ENCODE peak calls at places on chromosome 5, in nine cellular contexts. U is GM04503; C is heart right ventricle; A is CD8-positive, alpha-beta memory T cell; Q is AG08396; V is cardiac septum; L is LoVo; N is AG20443; J is C1 segment of cervical spinal cord. M is an unnamed sample.

GRCh38 chr5:31355337-31355736 is 161.9 kb downstream of the CDH6 start:
- DNase-seq in U (no peak), C (no peak), A (no peak), Q (no peak), V (no peak), L (peak), N (no peak), J (no peak), M (no peak)

GRCh38 chr5:65255294-65255693 is 226.4 kb downstream of the ADAMTS6 start:
- DNase-seq in U (no peak), C (no peak), A (no peak), Q (no peak), V (no peak), L (no peak), N (no peak), J (no peak), M (no peak)

GRCh38 chr5:23466401-23466886 is 41.0 kb upstream of the PRDM9 start:
- DNase-seq in U (no peak), C (no peak), A (no peak), Q (no peak), V (no peak), L (peak), N (no peak), J (no peak), M (no peak)

GRCh38 chr5:59380350-59380951 is 513.1 kb downstream of the PDE4D start:
- DNase-seq in U (peak), C (no peak), A (peak), Q (peak), V (no peak), L (peak), N (peak), J (no peak), M (no peak)

GRCh38 chr5:96245401-96246091 is 187.5 kb downstream of the PCSK1 start:
- DNase-seq in U (no peak), C (no peak), A (no peak), Q (no peak), V (no peak), L (no peak), N (no peak), J (no peak), M (no peak)

GRCh38 chr5:133697536-133698258 is 85.4 kb upstream of the FSTL4 start:
- DNase-seq in U (no peak), C (no peak), A (no peak), Q (no peak), V (no peak), L (no peak), N (no peak), J (no peak), M (no peak)

GRCh38 chr5:122492675-122493074 is 180.6 kb downstream of the SNCAIP start:
- DNase-seq in U (no peak), C (no peak), A (no peak), Q (no peak), V (no peak), L (no peak), N (no peak), J (no peak), M (no peak)

GRCh38 chr5:171827162-171827561 is 41.5 kb downstream of the SMIM23 start:
- DNase-seq in U (no peak), C (no peak), A (no peak), Q (no peak), V (no peak), L (no peak), N (no peak), J (no peak), M (no peak)

GRCh38 chr5:57432876-57433275 is 49.7 kb downstream of the ACTBL2 start:
- DNase-seq in U (no peak), C (no peak), A (no peak), Q (no peak), V (no peak), L (no peak), N (no peak), J (no peak), M (no peak)

GRCh38 chr5:56837386-56837785 is 22.0 kb downstream of the MAP3K1 start:
- DNase-seq in U (no peak), C (no peak), A (no peak), Q (no peak), V (no peak), L (no peak), N (no peak), J (no peak), M (no peak)

GRCh38 chr5:65722575-65723424 is 795 bp downstream of the NLN start:
- DNase-seq in U (no peak), C (no peak), A (peak), Q (peak), V (no peak), L (peak), N (peak), J (peak), M (no peak)

GRCh38 chr5:80054682-80055081 is 19.5 kb downstream of the THBS4 start:
- DNase-seq in U (no peak), C (no peak), A (no peak), Q (peak), V (no peak), L (no peak), N (no peak), J (no peak), M (no peak)

GRCh38 chr5:14219800-14220512 is 76.8 kb downstream of the TRIO start:
- DNase-seq in U (no peak), C (no peak), A (no peak), Q (no peak), V (no peak), L (no peak), N (no peak), J (no peak), M (no peak)

GRCh38 chr5:153619706-153620105 is 129.2 kb downstream of the GRIA1 start:
- DNase-seq in U (no peak), C (no peak), A (no peak), Q (no peak), V (no peak), L (no peak), N (no peak), J (no peak), M (no peak)

GRCh38 chr5:90792725-90793124 is 234.1 kb downstream of the ADGRV1 start:
- DNase-seq in U (no peak), C (no peak), A (no peak), Q (peak), V (no peak), L (no peak), N (no peak), J (no peak), M (no peak)

GRCh38 chr5:172984244-172984953 is 828 bp downstream of the ATP6V0E1 start:
- DNase-seq in U (peak), C (peak), A (peak), Q (peak), V (peak), L (peak), N (peak), J (peak), M (peak)

GRCh38 chr5:156148307-156148706 is 178.7 kb upstream of the SGCD start:
- DNase-seq in U (no peak), C (no peak), A (no peak), Q (no peak), V (no peak), L (no peak), N (no peak), J (no peak), M (no peak)

GRCh38 chr5:5826911-5827310 is 404.4 kb downstream of the ICE1 start:
- DNase-seq in U (peak), C (no peak), A (no peak), Q (peak), V (no peak), L (no peak), N (no peak), J (no peak), M (no peak)

GRCh38 chr5:43802119-43802518 is 199.1 kb downstream of the NNT start:
- DNase-seq in U (peak), C (no peak), A (no peak), Q (peak), V (no peak), L (peak), N (peak), J (no peak), M (no peak)

GRCh38 chr5:180486636-180487149 is 7.5 kb upstream of the CNOT6 start:
- DNase-seq in U (no peak), C (no peak), A (no peak), Q (no peak), V (no peak), L (no peak), N (no peak), J (no peak), M (no peak)

GRCh38 chr5:170475269-170476000 is 28.4 kb upstream of the KCNIP1 start:
- DNase-seq in U (no peak), C (no peak), A (no peak), Q (no peak), V (no peak), L (no peak), N (no peak), J (no peak), M (no peak)

GRCh38 chr5:173778784-173779304 is 109.3 kb upstream of the CPEB4 start:
- DNase-seq in U (no peak), C (no peak), A (no peak), Q (no peak), V (no peak), L (no peak), N (no peak), J (no peak), M (no peak)

M was measured in iPS DF 19.7.